ENCODE peak calls at places on chromosomes 6 and 20, in five cellular contexts. One of them, this sample, is unnamed.

GRCh38 chr6:142207265-142207877 is 60.3 kb downstream of the VTA1 start:
- DNase-seq in cardiac muscle cell: peak
- DNase-seq in HCT116: peak
- DNase-seq in germinal center: peak
- DNase-seq in natural killer cell: peak
- DNase-seq in this sample: peak

GRCh38 chr6:144216668-144217218 is 66.4 kb downstream of the STX11 start:
- DNase-seq in cardiac muscle cell: no peak
- DNase-seq in HCT116: no peak
- DNase-seq in germinal center: peak
- DNase-seq in natural killer cell: no peak
- DNase-seq in this sample: no peak

GRCh38 chr6:73157870-73158269 is 67.4 kb downstream of the KHDC1L start:
- DNase-seq in cardiac muscle cell: no peak
- DNase-seq in HCT116: no peak
- DNase-seq in germinal center: no peak
- DNase-seq in natural killer cell: no peak
- DNase-seq in this sample: no peak

GRCh38 chr6:16841241-16841640 is 80.0 kb upstream of the ATXN1 start:
- DNase-seq in cardiac muscle cell: no peak
- DNase-seq in HCT116: no peak
- DNase-seq in germinal center: no peak
- DNase-seq in natural killer cell: no peak
- DNase-seq in this sample: no peak

GRCh38 chr6:161439093-161439492 is 165.2 kb upstream of the AGPAT4 start:
- DNase-seq in cardiac muscle cell: no peak
- DNase-seq in HCT116: peak
- DNase-seq in germinal center: no peak
- DNase-seq in natural killer cell: no peak
- DNase-seq in this sample: no peak

GRCh38 chr6:131250121-131250520 is 114.9 kb downstream of the AKAP7 start:
- DNase-seq in cardiac muscle cell: peak
- DNase-seq in HCT116: no peak
- DNase-seq in germinal center: peak
- DNase-seq in natural killer cell: no peak
- DNase-seq in this sample: no peak

GRCh38 chr6:158861686-158862381 is 42.7 kb upstream of the EZR start:
- DNase-seq in cardiac muscle cell: no peak
- DNase-seq in HCT116: no peak
- DNase-seq in germinal center: no peak
- DNase-seq in natural killer cell: no peak
- DNase-seq in this sample: no peak

GRCh38 chr6:100300221-100300736 is 164.4 kb downstream of the SIM1 start:
- DNase-seq in cardiac muscle cell: no peak
- DNase-seq in HCT116: peak
- DNase-seq in germinal center: no peak
- DNase-seq in natural killer cell: no peak
- DNase-seq in this sample: no peak

GRCh38 chr6:155440758-155441157 is 14.9 kb downstream of the NOX3 start:
- DNase-seq in cardiac muscle cell: no peak
- DNase-seq in HCT116: no peak
- DNase-seq in germinal center: no peak
- DNase-seq in natural killer cell: no peak
- DNase-seq in this sample: no peak

GRCh38 chr6:7257521-7258230 is 55.3 kb downstream of the SSR1 start:
- DNase-seq in cardiac muscle cell: no peak
- DNase-seq in HCT116: no peak
- DNase-seq in germinal center: no peak
- DNase-seq in natural killer cell: no peak
- DNase-seq in this sample: no peak

GRCh38 chr6:166627875-166628849 is 1.1 kb upstream of the RPS6KA2 start:
- DNase-seq in cardiac muscle cell: peak
- DNase-seq in HCT116: no peak
- DNase-seq in germinal center: peak
- DNase-seq in natural killer cell: no peak
- DNase-seq in this sample: peak

GRCh38 chr6:96468681-96469224 is 52.9 kb upstream of the UFL1 start:
- DNase-seq in cardiac muscle cell: no peak
- DNase-seq in HCT116: no peak
- DNase-seq in germinal center: no peak
- DNase-seq in natural killer cell: no peak
- DNase-seq in this sample: peak

GRCh38 chr6:76706566-76706965 is 634.1 kb upstream of the IMPG1 start:
- DNase-seq in cardiac muscle cell: no peak
- DNase-seq in HCT116: no peak
- DNase-seq in germinal center: no peak
- DNase-seq in natural killer cell: no peak
- DNase-seq in this sample: no peak

GRCh38 chr20:50690979-50691584 is at the start of gene RIPOR3:
- DNase-seq in cardiac muscle cell: peak
- DNase-seq in HCT116: no peak
- DNase-seq in germinal center: no peak
- DNase-seq in natural killer cell: no peak
- DNase-seq in this sample: no peak

GRCh38 chr20:40197744-40198143 is 491.3 kb downstream of the MAFB start:
- DNase-seq in cardiac muscle cell: no peak
- DNase-seq in HCT116: no peak
- DNase-seq in germinal center: no peak
- DNase-seq in natural killer cell: no peak
- DNase-seq in this sample: no peak

GRCh38 chr20:44217342-44218092 is 6.9 kb upstream of the OSER1 start:
- DNase-seq in cardiac muscle cell: peak
- DNase-seq in HCT116: peak
- DNase-seq in germinal center: peak
- DNase-seq in natural killer cell: peak
- DNase-seq in this sample: peak

GRCh38 chr20:6152777-6153176 is 29.9 kb upstream of the FERMT1 start:
- DNase-seq in cardiac muscle cell: no peak
- DNase-seq in HCT116: no peak
- DNase-seq in germinal center: no peak
- DNase-seq in natural killer cell: no peak
- DNase-seq in this sample: no peak

GRCh38 chr6:72132851-72133250 is 246.5 kb downstream of the RIMS1 start:
- DNase-seq in cardiac muscle cell: no peak
- DNase-seq in HCT116: no peak
- DNase-seq in germinal center: no peak
- DNase-seq in natural killer cell: no peak
- DNase-seq in this sample: no peak

GRCh38 chr6:28643017-28643740 is 117.5 kb downstream of the GPX5 start:
- DNase-seq in cardiac muscle cell: no peak
- DNase-seq in HCT116: peak
- DNase-seq in germinal center: no peak
- DNase-seq in natural killer cell: no peak
- DNase-seq in this sample: peak

GRCh38 chr20:41483553-41483930 is 116.9 kb upstream of the EMILIN3 start:
- DNase-seq in cardiac muscle cell: no peak
- DNase-seq in HCT116: no peak
- DNase-seq in germinal center: no peak
- DNase-seq in natural killer cell: no peak
- DNase-seq in this sample: no peak